ENCODE peak calls at places on chromosomes 12 and 14, in nine cellular contexts. One of them, this sample, is unnamed.

GRCh38 chr12:67035121-67035520 is 234.0 kb upstream of the CAND1 start:
- DNase-seq in tibial nerve: no peak
- DNase-seq in stomach: no peak
- DNase-seq in uterus: no peak
- DNase-seq in adrenal gland: no peak
- DNase-seq in Peyer's patch: no peak
- DNase-seq in IMR-90: no peak
- DNase-seq in lower leg skin: no peak
- DNase-seq in gastrocnemius medialis: no peak
- DNase-seq in this sample: no peak

GRCh38 chr14:92553456-92553855 is 39.9 kb downstream of the RIN3 start:
- DNase-seq in gastrocnemius medialis: no peak
- DNase-seq in lower leg skin: no peak
- DNase-seq in IMR-90: peak; percentile 67
- DNase-seq in stomach: no peak
- DNase-seq in Peyer's patch: no peak
- DNase-seq in adrenal gland: peak; percentile 70
- DNase-seq in uterus: peak; percentile 27
- DNase-seq in tibial nerve: no peak
- DNase-seq in this sample: peak; percentile 40

GRCh38 chr12:120709976-120710804 is at the start of gene UNC119B:
- DNase-seq in lower leg skin: peak; percentile 43
- DNase-seq in stomach: peak; percentile 58
- DNase-seq in IMR-90: peak; percentile 33
- DNase-seq in uterus: peak; percentile 48
- DNase-seq in Peyer's patch: peak; percentile 75
- DNase-seq in adrenal gland: no peak
- DNase-seq in tibial nerve: peak; percentile 47
- DNase-seq in gastrocnemius medialis: peak; percentile 42
- DNase-seq in this sample: peak; percentile 79

GRCh38 chr14:100589071-100589759 is 2.0 kb upstream of the BEGAIN start:
- DNase-seq in IMR-90: no peak
- DNase-seq in uterus: no peak
- DNase-seq in adrenal gland: no peak
- DNase-seq in gastrocnemius medialis: peak; percentile 4
- DNase-seq in Peyer's patch: no peak
- DNase-seq in tibial nerve: no peak
- DNase-seq in lower leg skin: no peak
- DNase-seq in stomach: no peak
- DNase-seq in this sample: no peak

GRCh38 chr14:89429206-89430091 is 12.4 kb upstream of the FOXN3 start:
- DNase-seq in stomach: no peak
- DNase-seq in tibial nerve: no peak
- DNase-seq in IMR-90: peak; percentile 19
- DNase-seq in Peyer's patch: peak; percentile 55
- DNase-seq in uterus: no peak
- DNase-seq in gastrocnemius medialis: no peak
- DNase-seq in adrenal gland: no peak
- DNase-seq in lower leg skin: no peak
- DNase-seq in this sample: peak; percentile 43

GRCh38 chr12:105748806-105749600 is 389.8 kb downstream of the NUAK1 start:
- DNase-seq in IMR-90: peak; percentile 74
- DNase-seq in lower leg skin: no peak
- DNase-seq in adrenal gland: peak; percentile 30
- DNase-seq in Peyer's patch: no peak
- DNase-seq in stomach: no peak
- DNase-seq in gastrocnemius medialis: no peak
- DNase-seq in tibial nerve: no peak
- DNase-seq in uterus: peak; percentile 81
- DNase-seq in this sample: no peak

GRCh38 chr12:42238240-42239140 is at the start of gene YAF2:
- DNase-seq in gastrocnemius medialis: peak; percentile 91
- DNase-seq in adrenal gland: peak; percentile 91
- DNase-seq in Peyer's patch: peak; percentile 95
- DNase-seq in lower leg skin: peak; percentile 87
- DNase-seq in stomach: peak; percentile 91
- DNase-seq in tibial nerve: peak; percentile 79
- DNase-seq in uterus: peak; percentile 86
- DNase-seq in IMR-90: peak; percentile 85
- DNase-seq in this sample: peak; percentile 95

GRCh38 chr12:49909826-49910225 is 6.1 kb upstream of the FAIM2 start:
- DNase-seq in uterus: no peak
- DNase-seq in IMR-90: peak; percentile 69
- DNase-seq in tibial nerve: no peak
- DNase-seq in adrenal gland: peak; percentile 90
- DNase-seq in stomach: peak; percentile 77
- DNase-seq in gastrocnemius medialis: no peak
- DNase-seq in Peyer's patch: no peak
- DNase-seq in lower leg skin: no peak
- DNase-seq in this sample: no peak

GRCh38 chr12:104567832-104568490 is 111.2 kb downstream of the CHST11 start:
- DNase-seq in gastrocnemius medialis: no peak
- DNase-seq in tibial nerve: no peak
- DNase-seq in stomach: no peak
- DNase-seq in IMR-90: no peak
- DNase-seq in Peyer's patch: no peak
- DNase-seq in adrenal gland: no peak
- DNase-seq in uterus: no peak
- DNase-seq in lower leg skin: no peak
- DNase-seq in this sample: no peak

GRCh38 chr12:104571328-104571727 is 114.6 kb downstream of the CHST11 start:
- DNase-seq in gastrocnemius medialis: no peak
- DNase-seq in lower leg skin: no peak
- DNase-seq in Peyer's patch: peak; percentile 74
- DNase-seq in stomach: no peak
- DNase-seq in adrenal gland: no peak
- DNase-seq in tibial nerve: no peak
- DNase-seq in IMR-90: no peak
- DNase-seq in uterus: no peak
- DNase-seq in this sample: no peak

GRCh38 chr12:104568881-104569280 is 112.1 kb downstream of the CHST11 start:
- DNase-seq in tibial nerve: no peak
- DNase-seq in uterus: no peak
- DNase-seq in IMR-90: no peak
- DNase-seq in Peyer's patch: no peak
- DNase-seq in stomach: no peak
- DNase-seq in lower leg skin: no peak
- DNase-seq in gastrocnemius medialis: no peak
- DNase-seq in adrenal gland: no peak
- DNase-seq in this sample: no peak

GRCh38 chr12:104569348-104570173 is 112.8 kb downstream of the CHST11 start:
- DNase-seq in Peyer's patch: peak; percentile 86
- DNase-seq in IMR-90: no peak
- DNase-seq in uterus: no peak
- DNase-seq in lower leg skin: peak; percentile 21
- DNase-seq in tibial nerve: no peak
- DNase-seq in gastrocnemius medialis: no peak
- DNase-seq in adrenal gland: no peak
- DNase-seq in stomach: peak; percentile 31
- DNase-seq in this sample: peak; percentile 34

GRCh38 chr12:104570174-104570907 is 113.6 kb downstream of the CHST11 start:
- DNase-seq in IMR-90: no peak
- DNase-seq in adrenal gland: no peak
- DNase-seq in tibial nerve: no peak
- DNase-seq in gastrocnemius medialis: no peak
- DNase-seq in uterus: no peak
- DNase-seq in lower leg skin: no peak
- DNase-seq in Peyer's patch: no peak
- DNase-seq in stomach: no peak
- DNase-seq in this sample: no peak
- TF ChIP-seq POLR2A in IMR-90: no peak
- TF ChIP-seq POLR2A in adrenal gland: no peak
- TF ChIP-seq POLR2A in tibial nerve: no peak
- TF ChIP-seq POLR2A in gastrocnemius medialis: no peak
- TF ChIP-seq POLR2A in uterus: no peak
- TF ChIP-seq POLR2A in lower leg skin: no peak
- TF ChIP-seq POLR2A in Peyer's patch: no peak
- TF ChIP-seq POLR2A in stomach: no peak
- TF ChIP-seq POLR2A in this sample: no peak

GRCh38 chr12:6822461-6823135 is 977 bp downstream of the GPR162 start:
- DNase-seq in lower leg skin: no peak
- DNase-seq in adrenal gland: no peak
- DNase-seq in gastrocnemius medialis: no peak
- DNase-seq in tibial nerve: no peak
- DNase-seq in Peyer's patch: no peak
- DNase-seq in IMR-90: no peak
- DNase-seq in stomach: no peak
- DNase-seq in uterus: no peak
- DNase-seq in this sample: no peak

GRCh38 chr12:6823161-6824084 is 1.8 kb downstream of the GPR162 start:
- DNase-seq in Peyer's patch: no peak
- DNase-seq in IMR-90: no peak
- DNase-seq in tibial nerve: no peak
- DNase-seq in lower leg skin: no peak
- DNase-seq in stomach: no peak
- DNase-seq in gastrocnemius medialis: no peak
- DNase-seq in adrenal gland: no peak
- DNase-seq in uterus: no peak
- DNase-seq in this sample: no peak

GRCh38 chr12:6821271-6821673 is 349 bp upstream of the GPR162 start:
- DNase-seq in stomach: peak; percentile 43
- DNase-seq in IMR-90: peak; percentile 80
- DNase-seq in lower leg skin: peak; percentile 66
- DNase-seq in adrenal gland: peak; percentile 65
- DNase-seq in gastrocnemius medialis: peak; percentile 49
- DNase-seq in uterus: no peak
- DNase-seq in Peyer's patch: peak; percentile 77
- DNase-seq in tibial nerve: no peak
- DNase-seq in this sample: no peak

GRCh38 chr12:6820171-6820570 is 1.4 kb upstream of the GPR162 start:
- DNase-seq in uterus: no peak
- DNase-seq in lower leg skin: no peak
- DNase-seq in gastrocnemius medialis: no peak
- DNase-seq in tibial nerve: no peak
- DNase-seq in adrenal gland: no peak
- DNase-seq in Peyer's patch: no peak
- DNase-seq in IMR-90: no peak
- DNase-seq in stomach: no peak
- DNase-seq in this sample: no peak

DNA sequence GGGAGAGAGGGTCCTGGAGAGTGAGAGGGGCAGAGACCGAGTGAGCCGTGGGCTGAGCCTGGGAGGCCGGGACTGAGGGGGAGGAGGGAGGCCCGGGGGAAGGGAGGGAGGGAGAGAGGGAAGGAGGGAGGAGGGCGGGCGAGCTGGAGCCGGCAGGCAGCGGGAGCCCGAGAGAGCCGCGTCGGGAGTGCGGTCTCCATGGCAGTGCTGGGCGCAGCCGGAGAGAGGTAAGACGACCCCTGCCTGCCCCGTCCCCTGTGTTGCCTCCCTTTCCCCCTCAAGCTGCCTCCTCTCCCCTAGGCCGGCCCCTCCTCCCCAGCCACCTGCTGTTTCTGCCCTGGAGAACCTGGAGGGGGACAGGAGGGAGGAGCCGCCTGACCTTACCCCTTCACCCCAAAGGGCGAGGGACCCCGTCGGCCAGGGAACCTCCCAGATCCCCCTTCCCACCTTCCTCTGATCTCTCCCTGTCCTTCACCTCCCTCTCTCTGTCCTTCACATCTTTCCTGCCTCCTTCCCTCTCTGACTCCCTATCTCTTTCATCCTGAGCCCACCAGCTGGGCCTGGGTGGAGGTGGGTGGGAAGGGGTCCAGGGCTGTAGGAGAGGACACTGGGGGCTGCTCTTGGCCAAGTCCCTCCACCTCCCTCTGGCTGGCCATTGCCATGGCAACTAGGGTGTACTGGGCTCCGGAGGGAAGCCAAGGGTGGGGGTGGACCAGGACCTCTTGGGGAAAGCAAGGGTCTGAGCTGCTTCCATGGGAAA is at the start of gene GPR162:
- DNase-seq in stomach: peak; percentile 52
- DNase-seq in uterus: peak; percentile 60
- DNase-seq in tibial nerve: no peak
- DNase-seq in IMR-90: peak; percentile 48
- DNase-seq in adrenal gland: no peak
- DNase-seq in gastrocnemius medialis: no peak
- DNase-seq in lower leg skin: no peak
- DNase-seq in Peyer's patch: peak; percentile 56
- DNase-seq in this sample: no peak
- TF ChIP-seq POLR2A in stomach: no peak
- TF ChIP-seq POLR2A in uterus: peak; percentile 14
- TF ChIP-seq POLR2A in tibial nerve: no peak
- TF ChIP-seq POLR2A in IMR-90: no peak
- TF ChIP-seq POLR2A in adrenal gland: no peak
- TF ChIP-seq POLR2A in gastrocnemius medialis: no peak
- TF ChIP-seq POLR2A in lower leg skin: no peak
- TF ChIP-seq POLR2A in Peyer's patch: no peak
- TF ChIP-seq POLR2A in this sample: no peak

GRCh38 chr14:23237772-23238594 is at the start of gene RNF212B:
- DNase-seq in gastrocnemius medialis: peak; percentile 80
- DNase-seq in adrenal gland: peak; percentile 87
- DNase-seq in Peyer's patch: peak; percentile 96
- DNase-seq in IMR-90: peak; percentile 44
- DNase-seq in lower leg skin: peak; percentile 88
- DNase-seq in tibial nerve: peak; percentile 76
- DNase-seq in stomach: peak; percentile 99
- DNase-seq in uterus: peak; percentile 93
- DNase-seq in this sample: peak; percentile 91
- TF ChIP-seq POLR2A in gastrocnemius medialis: no peak
- TF ChIP-seq POLR2A in adrenal gland: no peak
- TF ChIP-seq POLR2A in Peyer's patch: no peak
- TF ChIP-seq POLR2A in IMR-90: no peak
- TF ChIP-seq POLR2A in lower leg skin: no peak
- TF ChIP-seq POLR2A in tibial nerve: no peak
- TF ChIP-seq POLR2A in stomach: no peak
- TF ChIP-seq POLR2A in uterus: peak; percentile 21
- TF ChIP-seq POLR2A in this sample: no peak

GRCh38 chr12:65511927-65512326 is 233.4 kb downstream of the MSRB3 start:
- DNase-seq in stomach: no peak
- DNase-seq in lower leg skin: no peak
- DNase-seq in tibial nerve: no peak
- DNase-seq in uterus: no peak
- DNase-seq in IMR-90: no peak
- DNase-seq in adrenal gland: no peak
- DNase-seq in gastrocnemius medialis: no peak
- DNase-seq in Peyer's patch: no peak
- DNase-seq in this sample: no peak

GRCh38 chr12:65509953-65510352 is 231.5 kb downstream of the MSRB3 start:
- DNase-seq in IMR-90: no peak
- DNase-seq in adrenal gland: no peak
- DNase-seq in gastrocnemius medialis: no peak
- DNase-seq in uterus: no peak
- DNase-seq in Peyer's patch: no peak
- DNase-seq in stomach: no peak
- DNase-seq in tibial nerve: no peak
- DNase-seq in lower leg skin: no peak
- DNase-seq in this sample: no peak

GRCh38 chr12:65511134-65511912 is 232.8 kb downstream of the MSRB3 start:
- DNase-seq in IMR-90: no peak
- DNase-seq in tibial nerve: no peak
- DNase-seq in Peyer's patch: no peak
- DNase-seq in uterus: peak; percentile 44
- DNase-seq in adrenal gland: no peak
- DNase-seq in lower leg skin: no peak
- DNase-seq in stomach: no peak
- DNase-seq in gastrocnemius medialis: no peak
- DNase-seq in this sample: no peak

GRCh38 chr12:65508281-65509035 is 230.0 kb downstream of the MSRB3 start:
- DNase-seq in stomach: no peak
- DNase-seq in Peyer's patch: no peak
- DNase-seq in lower leg skin: no peak
- DNase-seq in tibial nerve: no peak
- DNase-seq in uterus: no peak
- DNase-seq in IMR-90: no peak
- DNase-seq in adrenal gland: no peak
- DNase-seq in gastrocnemius medialis: no peak
- DNase-seq in this sample: no peak

GRCh38 chr12:65510584-65511050 is 232.1 kb downstream of the MSRB3 start:
- DNase-seq in adrenal gland: peak; percentile 30
- DNase-seq in Peyer's patch: peak; percentile 57
- DNase-seq in tibial nerve: peak; percentile 23
- DNase-seq in lower leg skin: no peak
- DNase-seq in stomach: peak; percentile 51
- DNase-seq in IMR-90: no peak
- DNase-seq in uterus: peak; percentile 30
- DNase-seq in gastrocnemius medialis: no peak
- DNase-seq in this sample: no peak
- TF ChIP-seq POLR2A in adrenal gland: no peak
- TF ChIP-seq POLR2A in Peyer's patch: no peak
- TF ChIP-seq POLR2A in tibial nerve: no peak
- TF ChIP-seq POLR2A in lower leg skin: no peak
- TF ChIP-seq POLR2A in stomach: no peak
- TF ChIP-seq POLR2A in IMR-90: no peak
- TF ChIP-seq POLR2A in uterus: no peak
- TF ChIP-seq POLR2A in gastrocnemius medialis: no peak
- TF ChIP-seq POLR2A in this sample: no peak